ENCODE peak calls at places on chromosomes 11 and 22, in eight cellular contexts. D, G, J, B, S, O, I and Z are unnamed samples. For H3K36me3 and H3K9me3, the result is how much of the 10 kb centered on the place peaks cover.

GRCh38 chr11:111777094-111778046 is 11.2 kb upstream of the PPP2R1B start:
- DNase-seq in B (no peak), I (peak), G (peak), O (peak), J (peak), S (peak), D (peak), Z (peak)

GRCh38 chr11:100878474-100878873 is 191.4 kb downstream of the ARHGAP42 start:
- DNase-seq in B (no peak), I (peak), O (no peak), G (no peak), D (peak), S (peak), J (no peak), Z (no peak)

GRCh38 chr11:29844701-29845379 is 172.0 kb downstream of the KCNA4 start:
- DNase-seq in B (no peak), J (no peak), O (no peak), G (no peak), I (no peak), S (no peak), D (no peak), Z (no peak)

GRCh38 chr11:75465701-75466531 is 32.9 kb upstream of the KLHL35 start:
- DNase-seq in D (no peak), B (no peak), G (no peak), J (no peak), I (peak), S (peak), O (peak), Z (no peak)

GRCh38 chr11:48043111-48043997 is 63.0 kb downstream of the PTPRJ start:
- DNase-seq in D (no peak), S (no peak), B (no peak), G (no peak), I (no peak), J (no peak), O (no peak), Z (no peak)

GRCh38 chr11:77730789-77731188 is 89.7 kb downstream of the RSF1 start:
- DNase-seq in D (no peak), S (no peak), J (no peak), O (no peak), G (no peak), I (no peak), B (no peak), Z (no peak)

GRCh38 chr22:27987557-27987956 is 68.5 kb upstream of the PITPNB start:
- DNase-seq in O (peak), S (peak), G (no peak), I (peak), J (no peak), D (peak), B (no peak), Z (no peak)

GRCh38 chr11:72766152-72766902 is 14.1 kb upstream of the ARAP1 start:
- DNase-seq in B (no peak), O (no peak), D (no peak), S (no peak), G (no peak), I (no peak), J (no peak), Z (no peak)

GRCh38 chr11:117256573-117256972 is 24.1 kb downstream of the RNF214 start:
- DNase-seq in B (no peak), J (peak), O (no peak), G (no peak), S (peak), I (peak), D (peak), Z (no peak)

GRCh38 chr11:121582296-121582695 is 129.5 kb upstream of the SORL1-AS1 start:
- DNase-seq in I (no peak), J (no peak), G (no peak), B (no peak), S (no peak), O (no peak), D (no peak), Z (no peak)

DNA sequence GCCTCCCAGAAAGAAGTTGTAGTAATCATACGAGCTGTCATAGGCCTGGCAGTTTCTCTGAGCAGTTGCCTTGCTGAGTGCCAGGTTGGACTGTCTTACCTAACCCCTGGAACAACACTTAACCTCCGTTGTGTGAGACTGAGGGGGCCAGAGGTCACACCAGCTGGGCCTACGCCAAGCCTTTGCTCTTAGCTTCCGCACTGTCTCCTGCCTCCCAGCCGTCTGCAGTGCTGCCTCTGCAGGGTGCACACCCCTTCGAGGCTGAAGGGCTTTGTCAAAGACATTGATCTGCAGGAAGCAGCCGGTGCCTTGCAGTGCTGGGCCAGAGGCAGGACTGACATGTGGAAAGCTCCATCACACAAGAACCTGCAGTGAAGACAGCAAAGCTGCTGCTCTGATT is 16.7 kb downstream of the TAB1 start:
- DNase-seq in I (no peak), G (no peak), S (no peak), J (no peak), O (no peak), B (no peak), D (no peak), Z (no peak)
- H3K36me3 ChIP-seq in I (under half), G (under half), S (half or more), J (under half), O (under half), B (under half), D (under half), Z (under half)

GRCh38 chr11:1782026-1782696 is 18.4 kb upstream of the CTSD start:
- DNase-seq in D (no peak), B (no peak), J (no peak), I (no peak), O (no peak), G (no peak), S (no peak), Z (no peak)
- H3K4me2 ChIP-seq in D (no peak), B (no peak), J (no peak), I (no peak), O (peak), G (no peak), S (no peak), Z (no peak)

DNA sequence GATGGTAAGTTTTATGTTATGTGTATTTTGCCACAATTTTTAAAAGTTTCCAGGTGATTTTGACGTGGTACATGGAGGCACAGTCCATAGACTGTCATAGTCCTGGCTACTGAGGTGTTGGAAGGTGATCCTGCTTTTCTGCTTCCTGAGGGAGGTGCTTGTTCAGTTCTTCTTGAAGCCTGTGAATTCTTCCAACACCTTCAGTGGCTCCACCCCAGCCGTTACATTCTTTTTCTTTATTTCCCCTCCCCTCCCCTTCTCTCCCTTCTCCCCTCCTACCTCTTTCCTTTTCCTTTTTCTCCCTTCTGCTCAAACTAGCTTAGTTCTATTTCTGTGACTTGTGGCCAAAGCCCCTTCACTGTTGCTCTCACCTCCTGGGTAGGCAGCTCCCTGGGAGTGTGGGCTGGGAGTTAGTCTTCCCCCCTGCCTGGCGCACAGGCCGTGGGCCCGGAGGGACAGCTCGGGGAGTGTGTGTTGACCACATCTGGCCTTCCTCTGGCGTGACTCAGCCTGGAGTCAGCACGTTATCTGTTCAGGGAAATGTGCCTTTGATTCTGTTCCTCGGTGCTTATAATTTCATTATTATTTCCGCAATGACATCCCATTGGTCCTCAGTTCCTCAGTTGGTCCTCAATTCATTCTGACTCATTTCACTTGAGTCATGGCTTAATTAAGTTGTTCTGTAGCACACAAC is 566.2 kb downstream of the TBC1D22A start:
- DNase-seq in G (no peak), J (peak), O (peak), I (peak), D (peak), S (peak), B (peak), Z (no peak)
- H3K9me3 ChIP-seq in G (half or more), J (under half), O (under half), I (under half), D (under half), S (under half), B (under half), Z (under half)

GRCh38 chr22:42970029-42970428 is 44.9 kb downstream of the PACSIN2 start:
- DNase-seq in I (no peak), G (no peak), S (no peak), D (no peak), B (no peak), O (no peak), J (peak), Z (no peak)
- H3K36me3 ChIP-seq in I (under half), G (under half), S (under half), D (under half), B (under half), O (under half), J (under half), Z (under half)

DNA sequence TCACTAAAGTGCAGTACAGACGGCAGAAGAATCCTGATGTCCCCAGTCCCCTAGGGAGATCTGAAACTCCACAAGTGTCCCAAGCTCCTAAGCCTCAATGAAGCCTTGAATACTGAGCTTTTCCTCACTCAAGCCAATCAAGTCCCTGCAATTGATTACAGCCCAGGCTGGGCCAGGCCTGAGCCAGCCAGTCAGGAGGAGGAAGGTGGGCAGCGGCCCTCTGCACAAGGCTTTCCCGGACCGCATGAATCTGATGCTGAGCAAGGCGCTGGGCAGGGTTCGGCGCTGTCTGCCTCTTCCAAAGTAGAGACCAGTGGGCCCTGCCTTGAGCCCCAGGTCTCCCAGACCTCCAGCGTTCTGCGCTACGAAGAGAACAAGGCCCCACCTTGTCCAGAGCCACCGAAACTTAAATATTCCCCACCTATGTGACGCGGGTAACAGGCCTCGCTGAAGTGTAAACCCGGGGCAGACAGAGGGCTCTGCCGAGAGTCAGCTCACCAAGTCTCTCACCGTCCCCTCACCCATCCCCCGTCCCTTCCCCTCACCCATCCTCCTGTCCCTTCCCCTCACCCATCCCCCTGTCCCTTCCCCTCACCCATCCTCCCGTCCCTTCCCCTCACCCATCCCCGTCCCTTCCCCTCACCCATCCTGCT is 63.2 kb downstream of the SCUBE1 start:
- DNase-seq in S (no peak), D (no peak), J (no peak), O (no peak), I (no peak), G (no peak), B (no peak), Z (no peak)
- H3K4me2 ChIP-seq in S (no peak), D (no peak), J (no peak), O (no peak), I (no peak), G (no peak), B (no peak), Z (no peak)

GRCh38 chr11:55401011-55401410 is 33.2 kb downstream of the OR4A15 start:
- DNase-seq in B (no peak), I (no peak), J (no peak), G (no peak), S (no peak), D (no peak), O (no peak), Z (no peak)
- H3K9me3 ChIP-seq in B (under half), I (under half), J (under half), G (under half), S (under half), D (under half), O (under half), Z (under half)

GRCh38 chr22:36317658-36318271 is 64.8 kb downstream of the APOL1 start:
- DNase-seq in B (no peak), G (no peak), I (no peak), J (no peak), O (no peak), D (no peak), S (no peak), Z (no peak)

GRCh38 chr22:36319595-36320497 is 66.9 kb downstream of the APOL1 start:
- DNase-seq in S (no peak), O (no peak), G (no peak), J (no peak), B (no peak), I (no peak), D (no peak), Z (no peak)

GRCh38 chr22:36315325-36315724 is 62.4 kb downstream of the APOL1 start:
- DNase-seq in J (no peak), D (no peak), G (no peak), B (no peak), O (no peak), I (no peak), S (no peak), Z (no peak)

GRCh38 chr22:36318442-36318841 is 65.5 kb downstream of the APOL1 start:
- DNase-seq in O (no peak), I (no peak), J (no peak), G (no peak), D (no peak), B (no peak), S (no peak), Z (no peak)

GRCh38 chr22:36316419-36316818 is 63.5 kb downstream of the APOL1 start:
- DNase-seq in B (no peak), D (no peak), S (no peak), O (no peak), J (no peak), I (no peak), G (no peak), Z (no peak)
- H3K36me3 ChIP-seq in B (half or more), D (half or more), S (half or more), O (half or more), J (half or more), I (half or more), G (half or more), Z (half or more)

GRCh38 chr11:46668480-46669085 is 31.8 kb downstream of the ARHGAP1 start:
- DNase-seq in G (no peak), D (no peak), S (no peak), O (no peak), I (no peak), J (no peak), B (no peak), Z (no peak)
- H3K4me2 ChIP-seq in G (no peak), D (no peak), S (no peak), O (no peak), I (no peak), J (no peak), B (no peak), Z (peak)

GRCh38 chr22:48511781-48512327 is 1315.8 kb downstream of the BRD1 start:
- DNase-seq in S (no peak), D (no peak), I (no peak), G (no peak), B (no peak), J (no peak), O (no peak), Z (no peak)
- H3K9me3 ChIP-seq in S (half or more), D (under half), I (under half), G (under half), B (under half), J (under half), O (under half), Z (under half)